ENCODE peak calls at places on chromosomes 2 and 18, in eight cellular contexts. F is heart right ventricle; X is ovary; Y is stimulated activated CD4-positive, alpha-beta T cell treated with anti-CD3 and anti-CD28 coated beads, Interleukin-12 subunit alpha, Interleukin-12 subunit beta, amount 100 ng/mL, for 4 hours; D is NCI-H1930; M is right lobe of liver; A is H9; R is CD8-positive, alpha-beta T cell. U is an unnamed sample.

GRCh38 chr2:160871096-160871495 is 289.1 kb upstream of the TANK start:
- DNase-seq in D (no peak), M (no peak), Y (no peak), A (no peak), R (no peak), F (no peak), X (no peak), U (no peak)

GRCh38 chr2:199883474-199884212 is 27.4 kb upstream of the C2orf69 start:
- DNase-seq in A (no peak), M (no peak), D (no peak), Y (no peak), F (no peak), R (no peak), X (no peak), U (no peak)

GRCh38 chr2:239476029-239476756 is 75.4 kb upstream of the HDAC4 start:
- DNase-seq in A (no peak), X (no peak), M (no peak), D (no peak), Y (no peak), F (no peak), R (no peak), U (no peak)

GRCh38 chr2:31440764-31441163 is 26.2 kb upstream of the XDH start:
- DNase-seq in R (no peak), A (no peak), X (no peak), F (no peak), Y (no peak), D (no peak), M (no peak), U (no peak)

GRCh38 chr2:75035444-75036353 is 77.3 kb downstream of the POLE4 start:
- DNase-seq in F (no peak), A (no peak), Y (no peak), X (no peak), M (no peak), R (no peak), D (no peak), U (no peak)

GRCh38 chr2:45242161-45242741 is 233.0 kb upstream of the SIX2 start:
- DNase-seq in X (no peak), A (no peak), F (no peak), D (no peak), Y (no peak), R (no peak), M (no peak), U (no peak)

GRCh38 chr18:36702398-36703010 is 126.3 kb downstream of the TPGS2 start:
- DNase-seq in X (no peak), R (no peak), D (no peak), Y (no peak), A (no peak), M (no peak), F (no peak), U (no peak)

GRCh38 chr2:216571178-216571908 is 61.9 kb upstream of the IGFBP2 start:
- DNase-seq in D (no peak), M (no peak), A (no peak), F (no peak), Y (no peak), R (no peak), X (no peak), U (no peak)

GRCh38 chr2:20015482-20016083 is 3.1 kb upstream of the MATN3 start:
- DNase-seq in A (no peak), R (no peak), X (no peak), D (peak), F (no peak), Y (no peak), M (no peak), U (no peak)

GRCh38 chr18:56000041-56000440 is 412.0 kb upstream of the TCF4 start:
- DNase-seq in D (no peak), F (no peak), R (no peak), A (no peak), X (no peak), Y (no peak), M (no peak), U (no peak)

GRCh38 chr18:34707670-34708069 is 2.4 kb upstream of the DTNA start:
- DNase-seq in R (no peak), D (no peak), X (peak), M (no peak), Y (no peak), A (no peak), F (no peak), U (no peak)

GRCh38 chr2:84958135-84959044 is 12.6 kb upstream of the KCMF1 start:
- DNase-seq in F (no peak), X (no peak), Y (no peak), D (no peak), M (peak), R (no peak), A (peak), U (no peak)